ENCODE peak calls at places on chromosomes 5 and 9, in five cellular contexts. One of them, this sample, is unnamed.

GRCh38 chr5:36392818-36393217 is 91.1 kb upstream of the RANBP3L start:
- DNase-seq in fibroblast of the aortic adventitia: peak; percentile 89
- DNase-seq in Jurkat, Clone E6-1: no peak
- DNase-seq in left colon: no peak
- DNase-seq in right atrium auricular region: no peak
- DNase-seq in this sample: peak; percentile 87

GRCh38 chr5:2207416-2207950 is 324.8 kb upstream of the IRX4 start:
- DNase-seq in fibroblast of the aortic adventitia: no peak
- DNase-seq in Jurkat, Clone E6-1: no peak
- DNase-seq in left colon: no peak
- DNase-seq in right atrium auricular region: no peak
- DNase-seq in this sample: no peak

GRCh38 chr9:21796768-21797167 is 5.7 kb upstream of the MTAP start:
- DNase-seq in right atrium auricular region: no peak
- DNase-seq in Jurkat, Clone E6-1: no peak
- DNase-seq in fibroblast of the aortic adventitia: peak; percentile 47
- DNase-seq in left colon: no peak
- DNase-seq in this sample: peak; percentile 34

GRCh38 chr9:84239341-84239740 is 101.2 kb downstream of the SLC28A3 start:
- DNase-seq in Jurkat, Clone E6-1: no peak
- DNase-seq in left colon: no peak
- DNase-seq in fibroblast of the aortic adventitia: no peak
- DNase-seq in right atrium auricular region: no peak
- DNase-seq in this sample: peak; percentile 16

GRCh38 chr9:20304001-20304400 is 318.3 kb downstream of the MLLT3 start:
- DNase-seq in left colon: no peak
- DNase-seq in right atrium auricular region: no peak
- DNase-seq in Jurkat, Clone E6-1: no peak
- DNase-seq in fibroblast of the aortic adventitia: no peak
- DNase-seq in this sample: no peak

GRCh38 chr5:167801999-167802398 is 489.4 kb upstream of the WWC1 start:
- DNase-seq in right atrium auricular region: no peak
- DNase-seq in left colon: no peak
- DNase-seq in fibroblast of the aortic adventitia: no peak
- DNase-seq in Jurkat, Clone E6-1: no peak
- DNase-seq in this sample: no peak

GRCh38 chr5:107563957-107564544 is 106.7 kb downstream of the EFNA5 start:
- DNase-seq in right atrium auricular region: no peak
- DNase-seq in fibroblast of the aortic adventitia: no peak
- DNase-seq in left colon: no peak
- DNase-seq in Jurkat, Clone E6-1: no peak
- DNase-seq in this sample: no peak

GRCh38 chr5:87061046-87061445 is 206.6 kb upstream of the RASA1 start:
- DNase-seq in Jurkat, Clone E6-1: no peak
- DNase-seq in left colon: no peak
- DNase-seq in right atrium auricular region: no peak
- DNase-seq in fibroblast of the aortic adventitia: no peak
- DNase-seq in this sample: no peak

GRCh38 chr5:71705416-71705815 is 13.7 kb upstream of the CARTPT start:
- DNase-seq in Jurkat, Clone E6-1: no peak
- DNase-seq in right atrium auricular region: no peak
- DNase-seq in left colon: no peak
- DNase-seq in fibroblast of the aortic adventitia: no peak
- DNase-seq in this sample: no peak

GRCh38 chr9:19154135-19154612 is 26.9 kb upstream of the PLIN2 start:
- DNase-seq in right atrium auricular region: peak; percentile 92
- DNase-seq in fibroblast of the aortic adventitia: peak; percentile 99
- DNase-seq in Jurkat, Clone E6-1: no peak
- DNase-seq in left colon: no peak
- DNase-seq in this sample: peak; percentile 68

GRCh38 chr5:39302507-39302906 is 61.8 kb downstream of the C9 start:
- DNase-seq in Jurkat, Clone E6-1: no peak
- DNase-seq in left colon: no peak
- DNase-seq in right atrium auricular region: no peak
- DNase-seq in fibroblast of the aortic adventitia: no peak
- DNase-seq in this sample: no peak

This sample was measured in AG10803.